ENCODE peak calls at places on chromosome 10, in eight cellular contexts. G, X, R, Y, B, I, W and U are unnamed samples.

GRCh38 chr10:86979977-86980448 is 11.7 kb downstream of the ADIRF start:
- DNase-seq in G (no peak), X (no peak), R (no peak), Y (no peak), B (no peak), I (no peak), W (no peak), U (no peak)

GRCh38 chr10:104809288-104810090 is 168.4 kb downstream of the SORCS3 start:
- DNase-seq in G (peak), X (no peak), R (no peak), Y (no peak), B (no peak), I (no peak), W (no peak), U (no peak)

GRCh38 chr10:133359972-133360610 is 2.3 kb upstream of the FUOM start:
- DNase-seq in G (no peak), X (no peak), R (no peak), Y (no peak), B (no peak), I (no peak), W (no peak), U (no peak)

GRCh38 chr10:6382081-6382480 is 179.3 kb downstream of the PFKFB3 start:
- DNase-seq in G (no peak), X (no peak), R (no peak), Y (peak), B (no peak), I (no peak), W (peak), U (no peak)

GRCh38 chr10:22148956-22149355 is 68.9 kb downstream of the EBLN1 start:
- DNase-seq in G (no peak), X (no peak), R (no peak), Y (no peak), B (no peak), I (no peak), W (no peak), U (no peak)

GRCh38 chr10:22932626-22933370 is 4.9 kb downstream of the ARMC3 start:
- DNase-seq in G (no peak), X (no peak), R (no peak), Y (no peak), B (no peak), I (no peak), W (no peak), U (no peak)

GRCh38 chr10:113947138-113948011 is 92.9 kb downstream of the NHLRC2 start:
- DNase-seq in G (no peak), X (no peak), R (no peak), Y (no peak), B (no peak), I (no peak), W (no peak), U (no peak)

GRCh38 chr10:102735065-102735562 is 8.6 kb upstream of the WBP1L start:
- DNase-seq in G (no peak), X (no peak), R (no peak), Y (no peak), B (no peak), I (no peak), W (no peak), U (no peak)

GRCh38 chr10:20658158-20658557 is 239.0 kb downstream of the NEBL start:
- DNase-seq in G (no peak), X (no peak), R (no peak), Y (no peak), B (no peak), I (no peak), W (no peak), U (no peak)

GRCh38 chr10:93160829-93161228 is 87.1 kb downstream of the CYP26A1 start:
- DNase-seq in G (no peak), X (no peak), R (no peak), Y (no peak), B (no peak), I (no peak), W (no peak), U (no peak)

GRCh38 chr10:128633864-128634541 is 507.8 kb upstream of the MKI67 start:
- DNase-seq in G (no peak), X (no peak), R (no peak), Y (no peak), B (no peak), I (no peak), W (no peak), U (no peak)

GRCh38 chr10:64159910-64160872 is 639.0 kb downstream of the REEP3 start:
- DNase-seq in G (no peak), X (no peak), R (no peak), Y (no peak), B (no peak), I (no peak), W (no peak), U (no peak)

GRCh38 chr10:124999433-125000365 is 57.8 kb downstream of the ZRANB1 start:
- DNase-seq in G (no peak), X (no peak), R (no peak), Y (no peak), B (no peak), I (peak), W (no peak), U (no peak)

GRCh38 chr10:230758-231157 is 95.5 kb downstream of the ZMYND11 start:
- DNase-seq in G (no peak), X (no peak), R (peak), Y (no peak), B (no peak), I (no peak), W (no peak), U (no peak)

GRCh38 chr10:77355844-77356243 is 281.8 kb downstream of the KCNMA1 start:
- DNase-seq in G (no peak), X (no peak), R (no peak), Y (no peak), B (no peak), I (no peak), W (no peak), U (no peak)

GRCh38 chr10:49119746-49120145 is 4.4 kb upstream of the VSTM4 start:
- DNase-seq in G (no peak), X (no peak), R (no peak), Y (no peak), B (no peak), I (no peak), W (no peak), U (no peak)

GRCh38 chr10:101565936-101566332 is 22.1 kb downstream of the POLL start:
- DNase-seq in G (no peak), X (no peak), R (no peak), Y (no peak), B (no peak), I (no peak), W (no peak), U (no peak)

GRCh38 chr10:13099666-13100348 is at the start of gene OPTN:
- DNase-seq in G (no peak), X (peak), R (peak), Y (peak), B (peak), I (peak), W (peak), U (peak)

GRCh38 chr10:77710759-77711682 is 73.4 kb upstream of the KCNMA1 start:
- DNase-seq in G (peak), X (peak), R (peak), Y (peak), B (peak), I (peak), W (peak), U (peak)

GRCh38 chr10:64112697-64113367 is 591.6 kb downstream of the REEP3 start:
- DNase-seq in G (no peak), X (no peak), R (no peak), Y (no peak), B (no peak), I (no peak), W (no peak), U (no peak)

GRCh38 chr10:60175418-60175817 is 214.3 kb downstream of the ANK3 start:
- DNase-seq in G (no peak), X (no peak), R (no peak), Y (no peak), B (no peak), I (no peak), W (no peak), U (no peak)

GRCh38 chr10:129676014-129676413 is 209.0 kb downstream of the MGMT start:
- DNase-seq in G (no peak), X (no peak), R (no peak), Y (no peak), B (no peak), I (no peak), W (no peak), U (no peak)